ENCODE peak calls at places on chromosomes 3 and 15, in four cellular contexts. One of them, this sample, is unnamed.

GRCh38 chr15:68821190-68821897 is 649 bp upstream of the ANP32A start:
- ATAC-seq in PC-3: peak
- ATAC-seq in CD8-positive, alpha-beta T cell: no peak
- ATAC-seq in activated CD8-positive, alpha-beta T cell treated with anti-CD3 and anti-CD28 coated beads for 36 hours: no peak
- ATAC-seq in this sample: peak

GRCh38 chr3:152403632-152404066 is 134.9 kb downstream of the MBNL1 start:
- ATAC-seq in PC-3: no peak
- ATAC-seq in CD8-positive, alpha-beta T cell: no peak
- ATAC-seq in activated CD8-positive, alpha-beta T cell treated with anti-CD3 and anti-CD28 coated beads for 36 hours: peak
- ATAC-seq in this sample: peak

GRCh38 chr3:111781561-111782446 is 77.3 kb upstream of the PHLDB2 start:
- ATAC-seq in PC-3: no peak
- ATAC-seq in CD8-positive, alpha-beta T cell: no peak
- ATAC-seq in activated CD8-positive, alpha-beta T cell treated with anti-CD3 and anti-CD28 coated beads for 36 hours: no peak
- ATAC-seq in this sample: no peak

GRCh38 chr3:169954142-169954756 is 12.4 kb upstream of the SEC62 start:
- ATAC-seq in PC-3: no peak
- ATAC-seq in CD8-positive, alpha-beta T cell: no peak
- ATAC-seq in activated CD8-positive, alpha-beta T cell treated with anti-CD3 and anti-CD28 coated beads for 36 hours: no peak
- ATAC-seq in this sample: no peak

GRCh38 chr3:15171096-15171495 is 35.0 kb upstream of the CAPN7 start:
- ATAC-seq in PC-3: no peak
- ATAC-seq in CD8-positive, alpha-beta T cell: no peak
- ATAC-seq in activated CD8-positive, alpha-beta T cell treated with anti-CD3 and anti-CD28 coated beads for 36 hours: no peak
- ATAC-seq in this sample: no peak

GRCh38 chr3:107045791-107046190 is 331.4 kb upstream of the CCDC54 start:
- ATAC-seq in PC-3: no peak
- ATAC-seq in CD8-positive, alpha-beta T cell: no peak
- ATAC-seq in activated CD8-positive, alpha-beta T cell treated with anti-CD3 and anti-CD28 coated beads for 36 hours: no peak
- ATAC-seq in this sample: no peak

GRCh38 chr3:71104090-71104489 is 479.4 kb downstream of the FOXP1 start:
- ATAC-seq in PC-3: peak
- ATAC-seq in CD8-positive, alpha-beta T cell: no peak
- ATAC-seq in activated CD8-positive, alpha-beta T cell treated with anti-CD3 and anti-CD28 coated beads for 36 hours: peak
- ATAC-seq in this sample: no peak

GRCh38 chr3:190051643-190052042 is 69.1 kb downstream of the P3H2 start:
- ATAC-seq in PC-3: no peak
- ATAC-seq in CD8-positive, alpha-beta T cell: no peak
- ATAC-seq in activated CD8-positive, alpha-beta T cell treated with anti-CD3 and anti-CD28 coated beads for 36 hours: no peak
- ATAC-seq in this sample: no peak

GRCh38 chr15:63450884-63451225 is 53.5 kb upstream of the USP3 start:
- ATAC-seq in PC-3: no peak
- ATAC-seq in CD8-positive, alpha-beta T cell: no peak
- ATAC-seq in activated CD8-positive, alpha-beta T cell treated with anti-CD3 and anti-CD28 coated beads for 36 hours: no peak
- ATAC-seq in this sample: no peak

GRCh38 chr15:60379466-60380274 is 18.1 kb downstream of the ANXA2 start:
- ATAC-seq in PC-3: peak
- ATAC-seq in CD8-positive, alpha-beta T cell: no peak
- ATAC-seq in activated CD8-positive, alpha-beta T cell treated with anti-CD3 and anti-CD28 coated beads for 36 hours: no peak
- ATAC-seq in this sample: no peak

GRCh38 chr15:63083046-63083445 is 38.6 kb upstream of the LACTB start:
- ATAC-seq in PC-3: no peak
- ATAC-seq in CD8-positive, alpha-beta T cell: no peak
- ATAC-seq in activated CD8-positive, alpha-beta T cell treated with anti-CD3 and anti-CD28 coated beads for 36 hours: no peak
- ATAC-seq in this sample: peak

GRCh38 chr3:111998661-111999641 is at the start of gene TAGLN3:
- ATAC-seq in PC-3: peak
- ATAC-seq in CD8-positive, alpha-beta T cell: no peak
- ATAC-seq in activated CD8-positive, alpha-beta T cell treated with anti-CD3 and anti-CD28 coated beads for 36 hours: no peak
- ATAC-seq in this sample: peak

GRCh38 chr3:68057637-68058320 is 403.4 kb upstream of the SUCLG2 start:
- ATAC-seq in PC-3: no peak
- ATAC-seq in CD8-positive, alpha-beta T cell: peak
- ATAC-seq in activated CD8-positive, alpha-beta T cell treated with anti-CD3 and anti-CD28 coated beads for 36 hours: peak
- ATAC-seq in this sample: no peak

GRCh38 chr3:122941233-122942206 is 86.0 kb downstream of the SEMA5B start:
- ATAC-seq in PC-3: peak
- ATAC-seq in CD8-positive, alpha-beta T cell: peak
- ATAC-seq in activated CD8-positive, alpha-beta T cell treated with anti-CD3 and anti-CD28 coated beads for 36 hours: no peak
- ATAC-seq in this sample: no peak

GRCh38 chr3:195876297-195877031 is 31.9 kb downstream of the TNK2 start:
- ATAC-seq in PC-3: peak
- ATAC-seq in CD8-positive, alpha-beta T cell: no peak
- ATAC-seq in activated CD8-positive, alpha-beta T cell treated with anti-CD3 and anti-CD28 coated beads for 36 hours: peak
- ATAC-seq in this sample: no peak

GRCh38 chr15:91982401-91982800 is 128.9 kb downstream of the SLCO3A1 start:
- ATAC-seq in PC-3: no peak
- ATAC-seq in CD8-positive, alpha-beta T cell: no peak
- ATAC-seq in activated CD8-positive, alpha-beta T cell treated with anti-CD3 and anti-CD28 coated beads for 36 hours: no peak
- ATAC-seq in this sample: no peak

GRCh38 chr15:82587805-82588204 is 47.5 kb upstream of the RPS17 start:
- ATAC-seq in PC-3: no peak
- ATAC-seq in CD8-positive, alpha-beta T cell: no peak
- ATAC-seq in activated CD8-positive, alpha-beta T cell treated with anti-CD3 and anti-CD28 coated beads for 36 hours: no peak
- ATAC-seq in this sample: no peak

GRCh38 chr15:100131321-100132224 is 210.2 kb downstream of the ADAMTS17 start:
- ATAC-seq in PC-3: peak
- ATAC-seq in CD8-positive, alpha-beta T cell: peak
- ATAC-seq in activated CD8-positive, alpha-beta T cell treated with anti-CD3 and anti-CD28 coated beads for 36 hours: peak
- ATAC-seq in this sample: peak

GRCh38 chr3:166518040-166518439 is 680.8 kb upstream of the BCHE start:
- ATAC-seq in PC-3: no peak
- ATAC-seq in CD8-positive, alpha-beta T cell: no peak
- ATAC-seq in activated CD8-positive, alpha-beta T cell treated with anti-CD3 and anti-CD28 coated beads for 36 hours: no peak
- ATAC-seq in this sample: no peak

GRCh38 chr15:41848595-41848994 is 9.9 kb downstream of the PLA2G4B start:
- ATAC-seq in PC-3: no peak
- ATAC-seq in CD8-positive, alpha-beta T cell: peak
- ATAC-seq in activated CD8-positive, alpha-beta T cell treated with anti-CD3 and anti-CD28 coated beads for 36 hours: peak
- ATAC-seq in this sample: no peak

DNA sequence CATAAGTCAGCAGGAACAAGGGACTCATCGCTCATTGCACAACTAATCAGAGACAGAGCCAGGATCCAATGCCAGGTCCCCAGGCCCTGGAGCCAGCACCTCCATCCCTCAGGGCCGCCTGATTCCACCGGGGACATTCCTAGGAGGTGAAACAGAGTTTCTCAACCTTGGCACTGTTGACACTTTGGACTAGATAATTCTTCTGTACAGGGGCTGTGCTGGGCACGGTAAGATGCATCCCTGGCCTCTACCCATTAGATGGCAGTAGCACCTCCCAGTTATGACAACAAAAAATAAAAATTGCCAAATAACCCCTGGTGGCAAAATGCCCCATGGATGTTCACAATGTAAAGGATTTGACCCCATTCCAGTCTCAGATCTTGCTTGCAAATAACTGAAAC is 127.7 kb downstream of the MTHFS start:
- ATAC-seq in PC-3: peak
- ATAC-seq in CD8-positive, alpha-beta T cell: no peak
- ATAC-seq in activated CD8-positive, alpha-beta T cell treated with anti-CD3 and anti-CD28 coated beads for 36 hours: no peak
- ATAC-seq in this sample: no peak
- TF ChIP-seq CTCF in PC-3: peak
- TF ChIP-seq CTCF in CD8-positive, alpha-beta T cell: no peak
- TF ChIP-seq CTCF in activated CD8-positive, alpha-beta T cell treated with anti-CD3 and anti-CD28 coated beads for 36 hours: peak
- TF ChIP-seq CTCF in this sample: no peak

GRCh38 chr3:38002940-38003339 is 12.4 kb downstream of the VILL start:
- ATAC-seq in PC-3: no peak
- ATAC-seq in CD8-positive, alpha-beta T cell: no peak
- ATAC-seq in activated CD8-positive, alpha-beta T cell treated with anti-CD3 and anti-CD28 coated beads for 36 hours: no peak
- ATAC-seq in this sample: no peak

GRCh38 chr3:38000965-38001455 is 10.4 kb downstream of the VILL start:
- ATAC-seq in PC-3: no peak
- ATAC-seq in CD8-positive, alpha-beta T cell: no peak
- ATAC-seq in activated CD8-positive, alpha-beta T cell treated with anti-CD3 and anti-CD28 coated beads for 36 hours: no peak
- ATAC-seq in this sample: no peak

GRCh38 chr3:38000242-38000916 is 9.8 kb downstream of the VILL start:
- ATAC-seq in PC-3: no peak
- ATAC-seq in CD8-positive, alpha-beta T cell: no peak
- ATAC-seq in activated CD8-positive, alpha-beta T cell treated with anti-CD3 and anti-CD28 coated beads for 36 hours: no peak
- ATAC-seq in this sample: no peak

GRCh38 chr3:38002291-38002876 is 11.8 kb downstream of the VILL start:
- ATAC-seq in PC-3: no peak
- ATAC-seq in CD8-positive, alpha-beta T cell: no peak
- ATAC-seq in activated CD8-positive, alpha-beta T cell treated with anti-CD3 and anti-CD28 coated beads for 36 hours: no peak
- ATAC-seq in this sample: no peak

GRCh38 chr3:38001456-38002081 is 11.0 kb downstream of the VILL start:
- ATAC-seq in PC-3: no peak
- ATAC-seq in CD8-positive, alpha-beta T cell: no peak
- ATAC-seq in activated CD8-positive, alpha-beta T cell treated with anti-CD3 and anti-CD28 coated beads for 36 hours: no peak
- ATAC-seq in this sample: no peak
- TF ChIP-seq CTCF in PC-3: peak
- TF ChIP-seq CTCF in CD8-positive, alpha-beta T cell: no peak
- TF ChIP-seq CTCF in activated CD8-positive, alpha-beta T cell treated with anti-CD3 and anti-CD28 coated beads for 36 hours: no peak
- TF ChIP-seq CTCF in this sample: no peak

GRCh38 chr15:43346305-43346704 is 15.9 kb upstream of the LCMT2 start:
- ATAC-seq in PC-3: peak
- ATAC-seq in CD8-positive, alpha-beta T cell: no peak
- ATAC-seq in activated CD8-positive, alpha-beta T cell treated with anti-CD3 and anti-CD28 coated beads for 36 hours: no peak
- ATAC-seq in this sample: no peak
- TF ChIP-seq CTCF in PC-3: no peak
- TF ChIP-seq CTCF in CD8-positive, alpha-beta T cell: no peak
- TF ChIP-seq CTCF in activated CD8-positive, alpha-beta T cell treated with anti-CD3 and anti-CD28 coated beads for 36 hours: no peak
- TF ChIP-seq CTCF in this sample: no peak

GRCh38 chr3:134527037-134527436 is 41.2 kb downstream of the CEP63 start:
- ATAC-seq in PC-3: peak
- ATAC-seq in CD8-positive, alpha-beta T cell: no peak
- ATAC-seq in activated CD8-positive, alpha-beta T cell treated with anti-CD3 and anti-CD28 coated beads for 36 hours: peak
- ATAC-seq in this sample: no peak
- TF ChIP-seq CTCF in PC-3: peak
- TF ChIP-seq CTCF in CD8-positive, alpha-beta T cell: no peak
- TF ChIP-seq CTCF in activated CD8-positive, alpha-beta T cell treated with anti-CD3 and anti-CD28 coated beads for 36 hours: no peak
- TF ChIP-seq CTCF in this sample: no peak

GRCh38 chr3:102529452-102529851 is 94.6 kb downstream of the ZPLD1 start:
- ATAC-seq in PC-3: peak
- ATAC-seq in CD8-positive, alpha-beta T cell: no peak
- ATAC-seq in activated CD8-positive, alpha-beta T cell treated with anti-CD3 and anti-CD28 coated beads for 36 hours: no peak
- ATAC-seq in this sample: no peak
- TF ChIP-seq CTCF in PC-3: peak
- TF ChIP-seq CTCF in CD8-positive, alpha-beta T cell: no peak
- TF ChIP-seq CTCF in activated CD8-positive, alpha-beta T cell treated with anti-CD3 and anti-CD28 coated beads for 36 hours: no peak
- TF ChIP-seq CTCF in this sample: peak

GRCh38 chr3:27802425-27802824 is 80.3 kb upstream of the EOMES start:
- ATAC-seq in PC-3: no peak
- ATAC-seq in CD8-positive, alpha-beta T cell: no peak
- ATAC-seq in activated CD8-positive, alpha-beta T cell treated with anti-CD3 and anti-CD28 coated beads for 36 hours: no peak
- ATAC-seq in this sample: no peak

GRCh38 chr3:27805282-27805681 is 83.2 kb upstream of the EOMES start:
- ATAC-seq in PC-3: no peak
- ATAC-seq in CD8-positive, alpha-beta T cell: no peak
- ATAC-seq in activated CD8-positive, alpha-beta T cell treated with anti-CD3 and anti-CD28 coated beads for 36 hours: peak
- ATAC-seq in this sample: no peak

GRCh38 chr3:27800261-27800660 is 78.1 kb upstream of the EOMES start:
- ATAC-seq in PC-3: no peak
- ATAC-seq in CD8-positive, alpha-beta T cell: no peak
- ATAC-seq in activated CD8-positive, alpha-beta T cell treated with anti-CD3 and anti-CD28 coated beads for 36 hours: peak
- ATAC-seq in this sample: no peak

GRCh38 chr3:27797773-27798172 is 75.7 kb upstream of the EOMES start:
- ATAC-seq in PC-3: no peak
- ATAC-seq in CD8-positive, alpha-beta T cell: no peak
- ATAC-seq in activated CD8-positive, alpha-beta T cell treated with anti-CD3 and anti-CD28 coated beads for 36 hours: no peak
- ATAC-seq in this sample: no peak

DNA sequence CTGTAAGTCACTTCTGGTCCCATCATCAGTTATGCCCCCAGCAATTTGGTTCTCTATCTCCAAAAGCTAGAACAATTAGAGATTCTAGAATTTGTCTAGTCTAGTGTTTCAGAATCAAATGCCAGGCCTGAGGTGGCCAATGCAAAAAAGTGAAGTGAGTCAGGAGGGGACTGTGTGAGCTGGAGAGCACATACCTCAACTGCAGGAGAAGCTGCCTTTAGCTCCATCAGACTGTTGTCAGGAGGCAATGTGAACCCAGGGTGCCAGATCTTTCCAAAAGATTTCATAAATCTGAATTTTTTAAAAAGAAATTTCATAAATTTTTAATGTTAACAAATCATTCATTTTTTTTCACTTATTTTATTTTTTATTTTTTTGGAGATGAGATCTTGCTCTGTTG is 80.7 kb upstream of the EOMES start:
- ATAC-seq in PC-3: no peak
- ATAC-seq in CD8-positive, alpha-beta T cell: no peak
- ATAC-seq in activated CD8-positive, alpha-beta T cell treated with anti-CD3 and anti-CD28 coated beads for 36 hours: peak
- ATAC-seq in this sample: no peak
- TF ChIP-seq CTCF in PC-3: no peak
- TF ChIP-seq CTCF in CD8-positive, alpha-beta T cell: no peak
- TF ChIP-seq CTCF in activated CD8-positive, alpha-beta T cell treated with anti-CD3 and anti-CD28 coated beads for 36 hours: no peak
- TF ChIP-seq CTCF in this sample: no peak

GRCh38 chr3:161557751-161558150 is 61.1 kb downstream of the OTOL1 start:
- ATAC-seq in PC-3: no peak
- ATAC-seq in CD8-positive, alpha-beta T cell: no peak
- ATAC-seq in activated CD8-positive, alpha-beta T cell treated with anti-CD3 and anti-CD28 coated beads for 36 hours: no peak
- ATAC-seq in this sample: no peak

GRCh38 chr3:161560006-161560637 is 63.5 kb downstream of the OTOL1 start:
- ATAC-seq in PC-3: peak
- ATAC-seq in CD8-positive, alpha-beta T cell: no peak
- ATAC-seq in activated CD8-positive, alpha-beta T cell treated with anti-CD3 and anti-CD28 coated beads for 36 hours: no peak
- ATAC-seq in this sample: no peak

GRCh38 chr3:161558256-161558655 is 61.6 kb downstream of the OTOL1 start:
- ATAC-seq in PC-3: no peak
- ATAC-seq in CD8-positive, alpha-beta T cell: no peak
- ATAC-seq in activated CD8-positive, alpha-beta T cell treated with anti-CD3 and anti-CD28 coated beads for 36 hours: no peak
- ATAC-seq in this sample: no peak

GRCh38 chr3:161556533-161556932 is 59.9 kb downstream of the OTOL1 start:
- ATAC-seq in PC-3: no peak
- ATAC-seq in CD8-positive, alpha-beta T cell: no peak
- ATAC-seq in activated CD8-positive, alpha-beta T cell treated with anti-CD3 and anti-CD28 coated beads for 36 hours: no peak
- ATAC-seq in this sample: no peak

GRCh38 chr3:161559177-161559998 is 62.8 kb downstream of the OTOL1 start:
- ATAC-seq in PC-3: peak
- ATAC-seq in CD8-positive, alpha-beta T cell: no peak
- ATAC-seq in activated CD8-positive, alpha-beta T cell treated with anti-CD3 and anti-CD28 coated beads for 36 hours: no peak
- ATAC-seq in this sample: no peak
- TF ChIP-seq CTCF in PC-3: peak
- TF ChIP-seq CTCF in CD8-positive, alpha-beta T cell: no peak
- TF ChIP-seq CTCF in activated CD8-positive, alpha-beta T cell treated with anti-CD3 and anti-CD28 coated beads for 36 hours: peak
- TF ChIP-seq CTCF in this sample: peak

DNA sequence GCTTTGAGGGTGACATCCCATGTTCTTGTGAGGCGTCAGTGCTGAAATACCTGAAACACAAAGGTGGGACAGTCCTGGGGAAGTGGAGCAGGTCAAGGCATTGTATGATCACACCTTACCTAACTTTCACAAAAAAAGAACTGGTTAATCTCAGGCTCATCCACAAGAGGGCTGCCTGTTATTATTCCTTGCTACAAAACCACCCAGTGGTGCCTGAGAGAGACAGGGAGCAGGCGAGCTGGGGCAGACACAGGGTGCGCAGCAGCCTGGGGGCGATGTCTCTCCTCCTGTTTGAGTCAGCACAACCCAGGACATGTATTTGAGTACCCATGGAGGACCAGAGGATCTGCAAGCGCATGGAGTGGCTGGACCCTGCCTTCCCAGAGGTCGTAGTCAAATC is 316.8 kb upstream of the ATP10A start:
- ATAC-seq in PC-3: no peak
- ATAC-seq in CD8-positive, alpha-beta T cell: no peak
- ATAC-seq in activated CD8-positive, alpha-beta T cell treated with anti-CD3 and anti-CD28 coated beads for 36 hours: no peak
- ATAC-seq in this sample: peak
- TF ChIP-seq CTCF in PC-3: peak
- TF ChIP-seq CTCF in CD8-positive, alpha-beta T cell: no peak
- TF ChIP-seq CTCF in activated CD8-positive, alpha-beta T cell treated with anti-CD3 and anti-CD28 coated beads for 36 hours: no peak
- TF ChIP-seq CTCF in this sample: peak

This sample was measured in gastroesophageal sphincter.